ENCODE peak calls at places on chromosomes 13 and 19, in five cellular contexts. H is activated naive CD4-positive, alpha-beta T cell treated with anti-CD3 and anti-CD28 coated beads, Interleukin-2, amount 10 ng/mL, durations not matched to agents 7 days and 5 days; W is neural progenitor cell; A is HS-5; N is CD8-positive, alpha-beta T cell. X is an unnamed sample.

GRCh38 chr13:38766799-38767198 is 79.9 kb downstream of the FREM2 start:
- DNase-seq in W (no peak), N (no peak), A (no peak), H (no peak), X (no peak)

GRCh38 chr13:104014803-104015645 is 948.8 kb upstream of the SLC10A2 start:
- DNase-seq in N (no peak), A (no peak), H (no peak), W (no peak), X (no peak)

GRCh38 chr19:48170817-48171347 is 402 bp downstream of the ZSWIM9 start:
- DNase-seq in A (no peak), H (no peak), N (no peak), W (peak), X (peak)

GRCh38 chr19:782195-783043 is 14.8 kb upstream of the PTBP1 start:
- DNase-seq in H (no peak), N (no peak), A (no peak), W (peak), X (peak)

GRCh38 chr13:80663788-80664187 is 322.9 kb upstream of the SPRY2 start:
- DNase-seq in N (no peak), W (no peak), H (no peak), A (no peak), X (no peak)

GRCh38 chr13:46179576-46180368 is 2.2 kb downstream of the LCP1 start:
- DNase-seq in A (no peak), H (peak), N (peak), W (no peak), X (no peak)

GRCh38 chr13:110126391-110126961 is 180.5 kb downstream of the COL4A1 start:
- DNase-seq in N (no peak), A (no peak), W (peak), H (no peak), X (peak)

GRCh38 chr19:49149652-49150105 is 5.5 kb downstream of the HRC start:
- DNase-seq in A (peak), W (peak), H (no peak), N (no peak), X (peak)

GRCh38 chr13:20964904-20965303 is 62.4 kb upstream of the XPO4 start:
- DNase-seq in N (no peak), A (no peak), H (no peak), W (no peak), X (no peak)

GRCh38 chr13:78102121-78102677 is 183.6 kb upstream of the EDNRB start:
- DNase-seq in W (no peak), H (no peak), A (peak), N (no peak), X (no peak)

GRCh38 chr19:35935911-35936737 is at the start of gene LRFN3:
- DNase-seq in A (no peak), H (peak), N (peak), W (peak), X (peak)

GRCh38 chr13:47598340-47598911 is 402.6 kb downstream of the SUCLA2 start:
- DNase-seq in A (no peak), W (no peak), H (no peak), N (no peak), X (no peak)

GRCh38 chr13:23673354-23673753 is 103.1 kb downstream of the TNFRSF19 start:
- DNase-seq in N (no peak), A (no peak), W (no peak), H (no peak), X (no peak)

GRCh38 chr13:52845766-52846566 is 2.5 kb downstream of the PCDH8 start:
- DNase-seq in W (peak), A (no peak), H (peak), N (no peak), X (peak)

GRCh38 chr13:87975035-87975434 is 303.9 kb downstream of the SLITRK5 start:
- DNase-seq in A (no peak), W (no peak), H (no peak), N (no peak), X (no peak)

GRCh38 chr13:38180100-38180499 is 169.6 kb upstream of the UFM1 start:
- DNase-seq in A (peak), N (no peak), H (no peak), W (no peak), X (no peak)

GRCh38 chr13:46577656-46578589 is 25.0 kb downstream of the LRCH1 start:
- DNase-seq in A (no peak), N (no peak), W (no peak), H (no peak), X (peak)

GRCh38 chr19:39276740-39277139 is 8.5 kb downstream of the IFNL2 start:
- DNase-seq in W (no peak), N (no peak), A (no peak), H (no peak), X (no peak)

GRCh38 chr13:77779461-77780272 is 82.2 kb downstream of the SLAIN1 start:
- DNase-seq in N (no peak), W (peak), H (peak), A (no peak), X (peak)

GRCh38 chr19:40244596-40244995 is 18.1 kb upstream of the CCNP start:
- DNase-seq in H (no peak), A (no peak), W (no peak), N (no peak), X (no peak)

GRCh38 chr13:99464441-99464949 is 36.8 kb upstream of the TM9SF2 start:
- DNase-seq in N (no peak), A (no peak), H (no peak), W (no peak), X (no peak)

GRCh38 chr13:76086729-76087128 is 450.6 kb downstream of the LMO7 start:
- DNase-seq in N (no peak), W (peak), A (no peak), H (no peak), X (no peak)

GRCh38 chr13:20140487-20140886 is 20.4 kb downstream of the GJA3 start:
- DNase-seq in W (no peak), H (no peak), A (no peak), N (no peak), X (no peak)

GRCh38 chr19:51441410-51442390 is 16.6 kb downstream of the SIGLEC8 start:
- DNase-seq in A (no peak), N (peak), W (no peak), H (peak), X (no peak)

GRCh38 chr13:30880756-30881155 is 25.3 kb upstream of the MEDAG start:
- DNase-seq in N (no peak), A (no peak), W (no peak), H (no peak), X (no peak)

GRCh38 chr13:63124863-63125262 is 1709.2 kb upstream of the PCDH20 start:
- DNase-seq in A (no peak), W (no peak), N (no peak), H (no peak), X (no peak)

GRCh38 chr13:77026255-77026782 is 640 bp downstream of the FBXL3 start:
- DNase-seq in A (no peak), N (peak), W (peak), H (peak), X (peak)

GRCh38 chr13:97212540-97213146 is 9.5 kb upstream of the MBNL2 start:
- DNase-seq in N (no peak), H (no peak), W (no peak), A (no peak), X (no peak)